ENCODE peak calls at places on chromosomes 5 and 9, in five cellular contexts. One of them, this sample, is unnamed.

GRCh38 chr9:16721972-16722371 is 148.5 kb downstream of the BNC2 start:
- DNase-seq in HepG2: no peak
- DNase-seq in GM12878: no peak
- DNase-seq in K562: no peak
- DNase-seq in H1: no peak
- DNase-seq in this sample: no peak

GRCh38 chr5:181207214-181207959 is 2.4 kb upstream of the TRIM7 start:
- DNase-seq in HepG2: peak
- DNase-seq in K562: peak
- DNase-seq in H1: peak
- DNase-seq in GM12878: no peak
- DNase-seq in this sample: peak

GRCh38 chr5:153623906-153624765 is 133.7 kb downstream of the GRIA1 start:
- DNase-seq in HepG2: no peak
- DNase-seq in H1: no peak
- DNase-seq in GM12878: no peak
- DNase-seq in K562: no peak
- DNase-seq in this sample: no peak

GRCh38 chr5:57855831-57856230 is 373.2 kb upstream of the ACTBL2 start:
- DNase-seq in K562: no peak
- DNase-seq in HepG2: no peak
- DNase-seq in GM12878: no peak
- DNase-seq in H1: no peak
- DNase-seq in this sample: no peak

GRCh38 chr5:58499951-58500350 is 8.7 kb downstream of the GAPT start:
- DNase-seq in HepG2: no peak
- DNase-seq in GM12878: no peak
- DNase-seq in H1: no peak
- DNase-seq in K562: no peak
- DNase-seq in this sample: no peak

GRCh38 chr5:180027449-180028089 is 44.0 kb downstream of the RNF130 start:
- DNase-seq in GM12878: no peak
- DNase-seq in K562: no peak
- DNase-seq in HepG2: no peak
- DNase-seq in H1: no peak
- DNase-seq in this sample: no peak

GRCh38 chr5:90949469-90950358 is 391.1 kb downstream of the ADGRV1 start:
- DNase-seq in GM12878: no peak
- DNase-seq in HepG2: peak
- DNase-seq in K562: no peak
- DNase-seq in H1: no peak
- DNase-seq in this sample: no peak

GRCh38 chr9:134071149-134071548 is 3.3 kb upstream of the BRD3 start:
- DNase-seq in H1: no peak
- DNase-seq in HepG2: no peak
- DNase-seq in GM12878: no peak
- DNase-seq in K562: no peak
- DNase-seq in this sample: no peak

GRCh38 chr9:83456226-83456625 is 82.0 kb downstream of the FRMD3 start:
- DNase-seq in HepG2: no peak
- DNase-seq in K562: no peak
- DNase-seq in H1: no peak
- DNase-seq in GM12878: no peak
- DNase-seq in this sample: no peak

GRCh38 chr5:154708845-154709244 is 46.3 kb upstream of the LARP1 start:
- DNase-seq in HepG2: peak
- DNase-seq in K562: no peak
- DNase-seq in GM12878: no peak
- DNase-seq in H1: no peak
- DNase-seq in this sample: no peak
- TF ChIP-seq ATF2 in HepG2: no peak
- TF ChIP-seq ATF2 in K562: no peak
- TF ChIP-seq ATF2 in GM12878: no peak
- TF ChIP-seq ATF2 in H1: no peak
- TF ChIP-seq ATF2 in this sample: no peak

DNA sequence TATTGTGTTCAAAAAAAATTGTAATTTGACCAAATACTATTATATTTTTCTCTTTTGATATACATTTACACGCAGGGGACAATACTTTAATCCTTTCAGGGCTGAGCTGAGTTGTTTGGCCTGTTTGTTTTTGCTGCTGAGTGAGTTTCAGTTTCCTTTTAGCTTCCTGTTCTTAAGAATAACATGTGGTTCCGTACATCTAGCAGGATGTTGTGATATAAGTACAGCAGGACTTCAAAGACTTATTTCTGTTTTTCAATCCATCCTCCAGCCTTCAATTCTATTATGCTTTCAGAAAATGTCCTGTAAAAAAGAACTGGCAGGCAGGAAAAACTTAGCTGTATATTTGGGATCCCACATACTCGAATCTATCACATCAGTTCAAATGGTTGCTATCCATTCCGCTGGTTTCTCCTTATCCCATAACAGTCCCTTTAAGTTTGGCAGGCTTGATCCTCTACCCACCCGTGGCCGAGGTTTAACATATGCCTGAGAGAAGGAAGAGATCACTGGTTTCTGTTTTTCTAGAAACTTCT is 1037.3 kb upstream of the ACO1 start:
- DNase-seq in HepG2: no peak
- DNase-seq in H1: no peak
- DNase-seq in GM12878: peak
- DNase-seq in K562: no peak
- DNase-seq in this sample: no peak
- TF ChIP-seq ATF2 in HepG2: no peak
- TF ChIP-seq ATF2 in H1: no peak
- TF ChIP-seq ATF2 in GM12878: no peak
- TF ChIP-seq ATF2 in K562: no peak
- TF ChIP-seq ATF2 in this sample: no peak

DNA sequence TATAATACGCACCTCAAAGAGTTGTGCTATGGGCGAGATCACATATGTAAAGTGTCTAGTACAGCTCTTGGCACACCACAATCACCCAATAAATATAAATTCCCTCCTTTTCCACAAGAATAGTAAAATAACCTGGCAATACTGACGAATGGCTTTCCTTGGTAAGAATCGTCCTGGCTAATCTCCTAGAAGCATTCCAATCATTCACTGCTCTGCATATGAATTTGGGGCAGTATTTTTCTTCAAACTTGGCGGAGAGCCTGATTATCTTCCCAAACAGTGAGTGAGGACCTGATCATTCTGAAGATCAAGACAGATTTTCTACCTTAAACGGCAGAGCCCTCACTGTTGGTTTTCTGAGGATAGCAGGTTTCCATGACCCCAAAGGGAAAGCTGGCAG is 96.0 kb downstream of the TMEM215 start:
- DNase-seq in GM12878: no peak
- DNase-seq in H1: no peak
- DNase-seq in K562: no peak
- DNase-seq in HepG2: no peak
- DNase-seq in this sample: no peak
- TF ChIP-seq ATF2 in GM12878: no peak
- TF ChIP-seq ATF2 in H1: no peak
- TF ChIP-seq ATF2 in K562: no peak
- TF ChIP-seq ATF2 in HepG2: no peak
- TF ChIP-seq ATF2 in this sample: no peak

GRCh38 chr5:94362857-94363256 is 255.5 kb downstream of the KIAA0825 start:
- DNase-seq in H1: no peak
- DNase-seq in HepG2: no peak
- DNase-seq in K562: no peak
- DNase-seq in GM12878: no peak
- DNase-seq in this sample: no peak

GRCh38 chr5:94361161-94361560 is 257.2 kb downstream of the KIAA0825 start:
- DNase-seq in GM12878: no peak
- DNase-seq in H1: no peak
- DNase-seq in HepG2: no peak
- DNase-seq in K562: no peak
- DNase-seq in this sample: no peak

GRCh38 chr5:94367900-94368299 is 250.5 kb downstream of the KIAA0825 start:
- DNase-seq in GM12878: no peak
- DNase-seq in HepG2: no peak
- DNase-seq in K562: no peak
- DNase-seq in H1: no peak
- DNase-seq in this sample: no peak

GRCh38 chr5:94361832-94362754 is 256.3 kb downstream of the KIAA0825 start:
- DNase-seq in HepG2: no peak
- DNase-seq in GM12878: no peak
- DNase-seq in K562: no peak
- DNase-seq in H1: no peak
- DNase-seq in this sample: no peak

GRCh38 chr5:94366811-94367210 is 251.6 kb downstream of the KIAA0825 start:
- DNase-seq in K562: no peak
- DNase-seq in H1: no peak
- DNase-seq in GM12878: no peak
- DNase-seq in HepG2: no peak
- DNase-seq in this sample: no peak
- TF ChIP-seq ATF2 in K562: no peak
- TF ChIP-seq ATF2 in H1: no peak
- TF ChIP-seq ATF2 in GM12878: no peak
- TF ChIP-seq ATF2 in HepG2: no peak
- TF ChIP-seq ATF2 in this sample: no peak

GRCh38 chr9:127216888-127217217 is 47.7 kb upstream of the GARNL3 start:
- DNase-seq in GM12878: no peak
- DNase-seq in H1: no peak
- DNase-seq in HepG2: no peak
- DNase-seq in K562: no peak
- DNase-seq in this sample: no peak
- TF ChIP-seq ATF2 in GM12878: no peak
- TF ChIP-seq ATF2 in H1: no peak
- TF ChIP-seq ATF2 in HepG2: no peak
- TF ChIP-seq ATF2 in K562: no peak
- TF ChIP-seq ATF2 in this sample: no peak

GRCh38 chr9:98280574-98280973 is 25.1 kb upstream of the TBC1D2 start:
- DNase-seq in GM12878: no peak
- DNase-seq in K562: no peak
- DNase-seq in H1: no peak
- DNase-seq in HepG2: no peak
- DNase-seq in this sample: no peak
- TF ChIP-seq ATF2 in GM12878: no peak
- TF ChIP-seq ATF2 in K562: no peak
- TF ChIP-seq ATF2 in H1: no peak
- TF ChIP-seq ATF2 in HepG2: no peak
- TF ChIP-seq ATF2 in this sample: no peak

DNA sequence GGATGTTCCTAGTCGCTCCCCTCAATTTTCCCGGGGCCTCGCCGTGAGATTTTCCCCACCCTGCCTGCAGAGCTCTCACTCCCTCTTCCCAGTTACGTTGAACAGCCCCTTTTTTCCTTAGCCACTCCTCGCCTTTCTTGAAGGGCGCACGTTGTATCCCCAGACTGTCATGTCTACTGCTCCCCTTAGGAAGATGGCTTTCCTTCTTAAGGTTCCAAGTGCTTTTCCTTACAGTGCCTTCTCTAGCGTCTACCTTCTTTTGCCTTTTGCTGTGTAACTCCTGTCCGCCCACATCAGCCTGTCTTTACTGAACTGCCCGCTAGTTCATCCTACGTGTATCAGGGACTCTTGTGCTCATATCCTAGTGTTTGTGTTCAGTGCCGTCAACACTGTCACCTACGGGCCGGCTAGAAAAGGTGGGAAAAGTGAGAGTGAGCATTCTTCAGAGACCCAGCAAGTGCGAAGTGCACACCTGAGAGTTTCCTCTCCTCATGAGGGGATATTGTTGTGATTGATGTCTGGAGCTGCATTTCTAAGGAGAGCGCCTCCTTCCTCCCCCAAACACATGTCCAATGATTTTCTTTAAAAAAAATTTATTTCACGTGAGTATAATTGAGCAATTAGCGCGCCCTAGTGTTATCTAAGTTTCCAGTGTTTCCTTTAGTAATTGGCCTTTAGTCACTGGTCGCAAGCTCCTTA is 764 bp downstream of the CAMLG start:
- DNase-seq in GM12878: no peak
- DNase-seq in H1: peak
- DNase-seq in K562: peak
- DNase-seq in HepG2: peak
- DNase-seq in this sample: no peak
- TF ChIP-seq ATF2 in GM12878: no peak
- TF ChIP-seq ATF2 in H1: no peak
- TF ChIP-seq ATF2 in K562: no peak
- TF ChIP-seq ATF2 in HepG2: peak
- TF ChIP-seq ATF2 in this sample: no peak

This sample was measured in WTC11.